ENCODE peak calls at places on chromosomes 5 and 9, in five cellular contexts. O is CD8-positive, alpha-beta memory T cell; D is choroid plexus epithelial cell; L is astrocyte of the spinal cord; V is GM12865. H is an unnamed sample.
A peak's percentile ranks its signal among the peaks of the same experiment; 100 is the strongest.

GRCh38 chr5:163437309-163438182 is at the start of gene CCNG1:
- DNase-seq in D (peak; percentile 98), L (peak; percentile 97), O (peak; percentile 87), V (peak; percentile 97), H (peak; percentile 88)

GRCh38 chr5:7741415-7742065 is 109.4 kb downstream of the CFAP90 start:
- DNase-seq in V (no peak), D (no peak), L (no peak), O (no peak), H (no peak)

GRCh38 chr9:118444403-118444802 is 740.2 kb downstream of the TLR4 start:
- DNase-seq in O (no peak), D (no peak), L (no peak), V (no peak), H (no peak)

GRCh38 chr5:19886123-19886921 is 101.7 kb downstream of the CDH18 start:
- DNase-seq in V (no peak), D (peak; percentile 47), O (no peak), L (peak; percentile 72), H (peak; percentile 64)

GRCh38 chr5:173395257-173395932 is 67.2 kb upstream of the STC2 start:
- DNase-seq in O (no peak), L (peak; percentile 55), V (no peak), D (peak; percentile 66), H (peak; percentile 36)

GRCh38 chr9:12958279-12958678 is 183.5 kb downstream of the LURAP1L start:
- DNase-seq in O (no peak), V (no peak), D (no peak), L (no peak), H (no peak)

GRCh38 chr5:73189816-73190451 is 16.9 kb downstream of the TMEM174 start:
- DNase-seq in V (no peak), O (no peak), D (peak; percentile 71), L (peak; percentile 72), H (peak; percentile 40)

GRCh38 chr9:109604788-109605187 is 106.7 kb upstream of the PTPN3 start:
- DNase-seq in V (no peak), L (peak; percentile 6), D (no peak), O (no peak), H (no peak)

GRCh38 chr5:61924251-61924650 is 381.8 kb upstream of the KIF2A start:
- DNase-seq in V (no peak), D (no peak), O (no peak), L (no peak), H (no peak)

GRCh38 chr5:139796061-139796806 is 626 bp downstream of the PSD2 start:
- DNase-seq in O (no peak), D (no peak), V (no peak), L (no peak), H (no peak)
- H3K4me3 ChIP-seq in O (no peak overlapping the region), D (no peak overlapping the region), V (no peak overlapping the region), L (no peak overlapping the region), H (no peak overlapping the region)

GRCh38 chr9:137140151-137141012 is 1.4 kb downstream of the GRIN1 start:
- DNase-seq in V (no peak), L (no peak), D (no peak), O (no peak), H (no peak)

GRCh38 chr9:137136926-137137607 is 1.9 kb upstream of the GRIN1 start:
- DNase-seq in L (no peak), O (no peak), V (no peak), D (no peak), H (no peak)

GRCh38 chr9:137139468-137140150 is 655 bp downstream of the GRIN1 start:
- DNase-seq in D (no peak), L (no peak), V (no peak), O (no peak), H (no peak)

GRCh38 chr9:137138058-137138697 is 776 bp upstream of the GRIN1 start:
- DNase-seq in D (no peak), O (no peak), V (no peak), L (no peak), H (no peak)

DNA sequence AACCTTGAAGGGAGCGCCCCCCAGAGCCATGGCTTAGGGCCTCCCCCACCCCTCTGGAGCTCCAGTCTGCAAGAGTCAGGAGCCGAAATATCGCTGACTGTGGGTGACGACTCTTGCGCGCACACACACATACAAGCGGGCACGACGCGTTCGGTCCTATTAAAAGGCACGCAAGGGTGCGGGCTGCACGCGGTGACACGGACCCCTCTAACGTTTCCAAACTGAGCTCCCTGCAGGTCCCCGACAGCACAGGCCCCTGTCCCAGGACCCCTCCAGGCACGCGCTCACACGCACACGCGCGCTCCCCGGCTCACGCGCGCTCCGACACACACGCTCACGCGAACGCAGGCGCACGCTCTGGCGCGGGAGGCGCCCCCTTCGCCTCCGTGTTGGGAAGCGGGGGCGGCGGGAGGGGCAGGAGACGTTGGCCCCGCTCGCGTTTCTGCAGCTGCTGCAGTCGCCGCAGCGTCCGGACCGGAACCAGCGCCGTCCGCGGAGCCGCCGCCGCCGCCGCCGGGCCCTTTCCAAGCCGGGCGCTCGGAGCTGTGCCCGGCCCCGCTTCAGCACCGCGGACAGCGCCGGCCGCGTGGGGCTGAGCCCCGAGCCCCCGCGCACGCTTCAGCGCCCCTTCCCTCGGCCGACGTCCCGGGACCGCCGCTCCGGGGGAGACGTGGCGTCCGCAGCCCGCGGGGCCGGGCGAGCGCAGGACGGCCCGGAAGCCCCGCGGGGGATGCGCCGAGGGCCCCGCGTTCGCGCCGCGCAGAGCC is at the start of gene GRIN1:
- DNase-seq in D (peak; percentile 20), O (peak; percentile 46), L (no peak), V (no peak), H (no peak)
- H3K4me3 ChIP-seq in D (no peak within 1 kb of the TSS), O (no peak within 1 kb of the TSS), L (no peak within 1 kb of the TSS), V (no peak within 1 kb of the TSS), H (no peak within 1 kb of the TSS)

GRCh38 chr5:14581891-14582796 is 552 bp downstream of the OTULINL start:
- DNase-seq in O (peak; percentile 86), V (peak; percentile 81), L (no peak), D (peak; percentile 31), H (no peak)
- H3K4me3 ChIP-seq in O (peak overlapping the region; percentile 60), V (peak overlapping the region; percentile 76), L (peak overlapping the region; percentile 56), D (peak overlapping the region; percentile 60), H (peak overlapping the region; percentile 46)

DNA sequence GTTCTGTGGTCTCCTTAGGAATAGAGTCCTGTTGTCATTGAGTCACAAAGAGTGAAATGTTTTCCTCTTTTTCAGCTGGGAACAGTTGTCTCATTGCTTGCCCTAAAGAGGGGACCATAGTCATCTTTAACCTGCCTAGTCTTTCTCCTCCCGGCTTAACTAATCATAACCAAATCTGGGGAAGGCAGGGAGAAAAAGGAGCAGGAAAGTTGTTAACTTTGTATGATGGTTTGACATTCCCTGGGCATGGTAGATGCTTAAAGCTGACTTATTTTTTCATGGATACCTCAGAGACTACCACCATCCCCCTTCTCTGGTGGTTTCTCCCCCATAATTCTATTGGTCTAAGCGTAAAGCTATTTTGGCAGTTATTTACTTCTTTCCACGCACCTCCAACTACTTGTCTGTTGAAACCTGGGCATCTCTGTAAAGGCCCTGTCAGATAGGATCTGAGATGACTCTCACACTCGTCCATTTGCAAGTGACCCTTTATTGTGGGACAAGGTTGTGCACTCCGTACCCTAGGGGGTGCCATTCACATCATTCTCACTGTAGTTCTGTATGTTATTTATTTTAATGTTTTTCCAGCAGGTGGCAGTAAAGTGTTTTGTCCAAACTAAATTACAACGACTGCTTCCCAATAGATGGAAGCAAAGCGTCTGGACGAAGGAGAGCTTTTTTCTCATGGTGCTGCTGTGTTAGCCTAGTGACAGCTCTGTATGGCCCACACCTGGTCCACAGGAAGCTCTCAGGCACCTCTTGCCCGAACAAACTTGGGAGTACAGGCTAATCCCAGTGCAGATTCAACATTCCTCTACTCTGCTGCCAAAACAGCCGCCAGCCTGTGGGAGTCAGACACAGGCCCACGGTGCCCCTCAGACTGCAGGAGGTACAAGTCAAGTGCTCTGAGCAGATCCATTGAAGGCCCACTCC is 3.0 kb upstream of the FAM13B start:
- DNase-seq in L (peak; percentile 87), O (peak; percentile 73), V (peak; percentile 91), D (peak; percentile 93), H (peak; percentile 58)
- H3K4me3 ChIP-seq in L (no peak overlapping the region), O (no peak overlapping the region), V (no peak overlapping the region), D (no peak overlapping the region), H (no peak overlapping the region)

GRCh38 chr5:524442-525163 is at the start of gene SLC9A3:
- DNase-seq in D (no peak), L (no peak), O (no peak), V (no peak), H (no peak)
- H3K4me3 ChIP-seq in D (no peak within 1 kb of the TSS), L (no peak within 1 kb of the TSS), O (no peak within 1 kb of the TSS), V (no peak within 1 kb of the TSS), H (no peak within 1 kb of the TSS)

H was measured in skeletal muscle cell.